ENCODE peak calls at places on chromosomes 7 and 10, in eight cellular contexts. C, G, B, F, D, R, H and W are unnamed samples.

GRCh38 chr7:158812684-158813083 is 16.6 kb downstream of the ESYT2 start:
- DNase-seq in C (peak), G (no peak), B (no peak), F (no peak), D (no peak), R (no peak), H (no peak), W (no peak)

GRCh38 chr10:4836416-4836969 is 10.5 kb downstream of the AKR1E2 start:
- DNase-seq in C (no peak), G (no peak), B (no peak), F (no peak), D (no peak), R (no peak), H (no peak), W (no peak)

GRCh38 chr10:51972733-51973346 is 273.4 kb upstream of the CSTF2T start:
- DNase-seq in C (no peak), G (no peak), B (no peak), F (no peak), D (no peak), R (no peak), H (peak), W (no peak)

GRCh38 chr10:103838851-103839512 is 16.4 kb downstream of the SH3PXD2A start:
- DNase-seq in C (no peak), G (no peak), B (no peak), F (no peak), D (no peak), R (no peak), H (no peak), W (peak)

GRCh38 chr10:130138479-130138866 is 2.3 kb downstream of the GLRX3 start:
- DNase-seq in C (no peak), G (no peak), B (no peak), F (peak), D (no peak), R (no peak), H (peak), W (peak)

GRCh38 chr10:93368210-93368609 is 113.9 kb downstream of the MYOF start:
- DNase-seq in C (no peak), G (peak), B (no peak), F (no peak), D (no peak), R (peak), H (no peak), W (no peak)

GRCh38 chr7:153943428-153944370 is 108.5 kb upstream of the DPP6 start:
- DNase-seq in C (no peak), G (no peak), B (no peak), F (no peak), D (no peak), R (no peak), H (peak), W (no peak)

GRCh38 chr7:148672041-148672440 is 26.7 kb upstream of the CUL1 start:
- DNase-seq in C (no peak), G (no peak), B (no peak), F (no peak), D (peak), R (no peak), H (no peak), W (no peak)

GRCh38 chr7:151454932-151455530 is 15.1 kb upstream of the CRYGN start:
- DNase-seq in C (no peak), G (no peak), B (no peak), F (no peak), D (no peak), R (no peak), H (no peak), W (no peak)

GRCh38 chr7:20834656-20835055 is 48.0 kb upstream of the SP8 start:
- DNase-seq in C (no peak), G (no peak), B (no peak), F (no peak), D (no peak), R (no peak), H (peak), W (peak)

GRCh38 chr10:74194999-74195398 is 44.0 kb downstream of the ADK start:
- DNase-seq in C (no peak), G (no peak), B (no peak), F (no peak), D (no peak), R (no peak), H (no peak), W (peak)

GRCh38 chr7:1085910-1086421 is 1.9 kb upstream of the GPER1 start:
- DNase-seq in C (no peak), G (no peak), B (no peak), F (peak), D (no peak), R (no peak), H (no peak), W (peak)